ENCODE peak calls at places on chromosomes 2 and 18, in seven cellular contexts. L is HCT116, N is suprapubic skin, H is transverse colon, S is Caco-2, G is psoas muscle, O is thyroid gland. P is an unnamed sample. For H3K4me1, the result is how much of the 10 kb centered on the place peaks cover.

GRCh38 chr18:48794251-48794970 is 156.4 kb downstream of the SMAD7 start:
- DNase-seq in N (peak), O (no peak), L (no peak), G (peak), S (no peak), H (no peak), P (peak)

GRCh38 chr2:162734866-162735265 is 103.7 kb downstream of the KCNH7 start:
- DNase-seq in G (no peak), S (no peak), O (no peak), H (no peak), N (no peak), L (no peak), P (no peak)

GRCh38 chr2:237754182-237754581 is 44.4 kb upstream of the RBM44 start:
- DNase-seq in H (no peak), O (no peak), S (no peak), N (no peak), G (no peak), L (no peak), P (no peak)

GRCh38 chr2:42652086-42652485 is 83.7 kb downstream of the MTA3 start:
- DNase-seq in O (no peak), N (no peak), L (no peak), H (no peak), S (no peak), G (no peak), P (no peak)

GRCh38 chr2:236054125-236054524 is 114.1 kb downstream of the GBX2 start:
- DNase-seq in L (no peak), N (no peak), O (no peak), H (no peak), S (no peak), G (no peak), P (no peak)

GRCh38 chr2:165698621-165698946 is 95.5 kb downstream of the GALNT3 start:
- DNase-seq in O (peak), G (no peak), S (peak), L (peak), H (peak), N (no peak), P (peak)

GRCh38 chr2:1539441-1539840 is 126.2 kb downstream of the TPO start:
- DNase-seq in L (no peak), N (peak), S (no peak), H (no peak), O (no peak), G (no peak), P (no peak)

GRCh38 chr2:105239924-105240323 is 1.6 kb upstream of the GPR45 start:
- DNase-seq in L (no peak), H (no peak), N (no peak), G (no peak), O (no peak), S (no peak), P (no peak)

GRCh38 chr2:237708491-237708890 is 81.1 kb downstream of the LRRFIP1 start:
- DNase-seq in N (no peak), L (no peak), G (no peak), O (no peak), H (no peak), S (no peak), P (no peak)

GRCh38 chr2:239700946-239701345 is 300.1 kb upstream of the HDAC4 start:
- DNase-seq in S (no peak), H (no peak), G (no peak), O (no peak), L (no peak), N (peak), P (no peak)

GRCh38 chr2:101047075-101047766 is 45.1 kb downstream of the RPL31 start:
- DNase-seq in H (no peak), O (peak), S (no peak), L (peak), N (peak), G (no peak), P (no peak)

GRCh38 chr2:15744820-15745219 is 153.2 kb downstream of the DDX1 start:
- DNase-seq in O (no peak), S (no peak), N (no peak), H (no peak), L (no peak), G (no peak), P (no peak)

GRCh38 chr2:234879671-234880455 is 72.0 kb upstream of the SH3BP4 start:
- DNase-seq in S (no peak), G (no peak), N (no peak), O (no peak), L (peak), H (no peak), P (peak)

GRCh38 chr2:234884591-234884990 is 67.2 kb upstream of the SH3BP4 start:
- DNase-seq in O (no peak), N (no peak), L (no peak), S (no peak), G (no peak), H (no peak), P (no peak)

GRCh38 chr2:234880551-234881211 is 71.1 kb upstream of the SH3BP4 start:
- DNase-seq in S (no peak), H (no peak), N (no peak), G (no peak), O (no peak), L (peak), P (peak)

GRCh38 chr2:234885113-234885512 is 66.7 kb upstream of the SH3BP4 start:
- DNase-seq in G (no peak), N (no peak), O (no peak), L (no peak), H (no peak), S (no peak), P (no peak)

DNA sequence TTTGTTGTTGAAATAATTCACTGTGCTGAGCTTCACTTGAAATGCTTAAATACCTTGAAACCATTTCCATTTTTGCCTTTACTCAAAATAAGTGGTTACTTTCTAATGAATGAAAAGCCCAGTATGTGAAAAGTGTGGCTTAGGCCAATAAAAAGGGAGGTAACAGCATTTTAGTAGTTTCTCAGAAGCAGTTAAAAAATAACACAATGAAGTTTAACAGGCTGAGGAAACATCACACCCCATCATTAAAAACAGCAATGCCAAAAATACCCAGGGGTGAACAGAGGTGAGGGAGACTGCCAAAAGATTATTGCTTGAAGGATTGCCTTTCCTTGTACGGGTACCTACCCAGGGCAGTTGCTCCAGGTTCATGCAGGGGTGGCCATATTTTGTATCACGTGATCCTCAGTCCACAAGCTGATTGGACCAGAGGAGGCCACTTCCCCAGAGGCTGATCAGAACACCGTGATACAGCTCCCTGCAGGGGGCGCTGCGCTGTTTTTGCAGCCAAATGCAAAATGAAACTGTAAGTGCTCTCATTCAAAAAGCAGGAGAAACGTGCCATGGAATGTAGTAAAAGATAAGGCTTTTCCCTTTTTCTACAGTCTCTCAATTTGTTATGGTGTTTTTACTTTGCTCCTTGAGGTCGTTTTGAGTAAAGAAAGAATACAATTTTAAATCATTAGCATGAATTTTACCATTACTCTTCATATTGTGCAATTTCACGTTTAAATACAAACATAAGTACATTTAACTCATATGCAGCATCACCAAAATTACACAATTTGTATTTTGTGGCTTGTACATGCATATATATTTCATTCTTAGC is 70.2 kb upstream of the SH3BP4 start:
- DNase-seq in H (peak), S (peak), L (peak), N (peak), O (peak), G (peak), P (peak)
- TF ChIP-seq CTCF in H (peak), S (peak), L (peak), N (peak), O (peak), G (peak), P (peak)

GRCh38 chr2:68764781-68765385 is 30.3 kb downstream of the ARHGAP25 start:
- DNase-seq in N (no peak), L (no peak), O (no peak), S (no peak), H (no peak), G (no peak), P (no peak)

GRCh38 chr2:68764041-68764780 is 29.6 kb downstream of the ARHGAP25 start:
- DNase-seq in G (no peak), H (no peak), N (no peak), O (no peak), S (no peak), L (no peak), P (no peak)

GRCh38 chr2:68762665-68763064 is 28.1 kb downstream of the ARHGAP25 start:
- DNase-seq in O (no peak), N (no peak), H (no peak), S (no peak), G (no peak), L (no peak), P (no peak)

GRCh38 chr2:68765739-68766377 is 31.2 kb downstream of the ARHGAP25 start:
- DNase-seq in G (no peak), H (no peak), L (no peak), S (no peak), O (no peak), N (no peak), P (no peak)

DNA sequence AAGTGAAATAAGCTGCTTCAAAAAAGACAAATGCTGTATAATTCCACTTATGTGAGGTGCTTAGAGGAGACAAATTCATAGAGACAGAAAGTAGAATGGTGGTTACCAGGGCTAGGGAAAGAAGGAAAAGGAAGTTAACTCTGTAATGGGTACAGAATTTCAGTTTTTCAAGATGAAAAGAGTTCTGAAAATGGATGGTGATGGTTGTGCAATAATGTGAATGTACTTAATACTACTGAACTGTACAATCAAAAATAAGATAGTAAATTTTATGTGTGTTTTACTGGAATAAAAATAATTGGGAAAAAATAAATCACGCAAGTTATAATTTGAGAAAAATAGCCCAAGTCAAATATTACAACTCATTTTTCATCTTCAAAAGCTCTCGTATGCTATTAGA is 27.5 kb downstream of the ARHGAP25 start:
- DNase-seq in S (no peak), G (no peak), N (no peak), O (no peak), L (no peak), H (no peak), P (no peak)
- H3K4me1 ChIP-seq in S (under half), G (under half), N (under half), O (under half), L (under half), H (under half), P (under half)

GRCh38 chr2:70388128-70388527 is 86.3 kb upstream of the FAM136A start:
- DNase-seq in S (no peak), H (no peak), L (peak), N (no peak), O (no peak), G (no peak), P (no peak)

GRCh38 chr2:70385204-70385603 is 83.3 kb upstream of the FAM136A start:
- DNase-seq in O (no peak), L (no peak), N (no peak), G (no peak), S (no peak), H (no peak), P (no peak)

GRCh38 chr2:70388813-70389212 is 86.9 kb upstream of the FAM136A start:
- DNase-seq in S (no peak), L (no peak), G (no peak), O (no peak), H (no peak), N (no peak), P (no peak)

GRCh38 chr2:70381821-70382220 is 80.0 kb upstream of the FAM136A start:
- DNase-seq in G (no peak), S (no peak), N (no peak), H (no peak), L (no peak), O (no peak), P (no peak)

DNA sequence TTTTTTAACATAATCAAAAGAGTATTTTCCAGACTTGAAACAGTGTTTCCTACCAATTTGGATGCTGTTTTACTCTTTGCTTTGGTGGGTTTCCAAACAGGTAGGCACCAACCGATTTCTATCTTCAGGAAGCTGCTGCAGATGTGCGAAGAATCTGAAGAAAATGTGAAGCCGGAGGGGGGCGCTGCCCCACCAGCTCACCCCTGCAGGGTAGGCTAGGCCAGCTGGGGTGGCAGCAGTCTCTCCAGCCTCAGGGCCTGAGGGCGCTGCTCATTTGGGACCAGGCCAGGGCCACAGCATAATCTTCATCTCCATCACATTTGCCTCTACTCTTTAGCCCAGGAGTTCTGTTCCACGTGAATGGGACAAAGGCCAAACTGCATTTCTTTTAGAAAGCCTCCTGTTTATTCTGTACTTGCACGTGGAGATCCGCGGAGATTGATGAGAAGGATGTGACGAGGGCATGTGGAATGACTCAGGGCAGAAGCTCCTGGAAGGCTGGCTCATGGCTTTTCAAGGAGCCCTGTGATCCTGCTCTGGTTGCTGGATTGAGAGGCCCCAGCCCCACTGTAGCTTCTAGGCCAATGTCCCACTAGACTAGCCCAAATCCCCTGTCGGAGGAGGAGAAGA is 84.2 kb upstream of the FAM136A start:
- DNase-seq in H (no peak), O (no peak), N (no peak), L (no peak), S (no peak), G (no peak), P (no peak)
- TF ChIP-seq CTCF in H (no peak), O (no peak), N (no peak), L (no peak), S (no peak), G (no peak), P (no peak)

GRCh38 chr18:54825626-54826344 is 2.5 kb upstream of the RAB27B start:
- DNase-seq in N (no peak), O (no peak), H (no peak), L (no peak), G (no peak), S (no peak), P (no peak)

GRCh38 chr18:54830260-54830659 is 2.0 kb downstream of the RAB27B start:
- DNase-seq in H (no peak), G (no peak), N (no peak), L (no peak), S (no peak), O (no peak), P (no peak)

GRCh38 chr18:54829856-54830255 is 1.6 kb downstream of the RAB27B start:
- DNase-seq in G (no peak), N (no peak), S (no peak), H (no peak), L (no peak), O (no peak), P (no peak)

GRCh38 chr18:54828290-54828871 is at the start of gene RAB27B:
- DNase-seq in S (peak), G (peak), H (peak), O (peak), L (peak), N (peak), P (peak)

DNA sequence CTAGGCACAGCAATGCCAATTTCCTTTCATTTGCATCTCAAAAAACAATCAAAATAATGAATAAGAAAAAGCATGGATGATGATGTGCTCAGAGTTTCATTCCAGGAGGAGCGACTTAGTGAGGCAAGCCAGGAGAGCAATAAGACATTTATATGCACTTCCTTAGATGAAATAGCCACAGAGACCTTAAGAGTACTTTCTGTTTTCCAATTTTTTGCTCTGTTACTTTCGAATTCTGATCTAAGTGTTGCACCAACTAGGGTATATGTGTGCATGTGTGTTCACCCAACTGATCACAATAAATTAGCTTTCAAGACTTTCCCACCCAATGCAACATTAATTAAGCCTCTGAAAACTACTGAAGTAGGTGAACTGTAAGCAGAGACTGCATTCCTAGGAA is 709 bp downstream of the RAB27B start:
- DNase-seq in N (no peak), L (no peak), H (no peak), S (no peak), G (no peak), O (no peak), P (no peak)
- H3K4me1 ChIP-seq in N (under half), L (under half), H (under half), S (under half), G (under half), O (under half), P (under half)

DNA sequence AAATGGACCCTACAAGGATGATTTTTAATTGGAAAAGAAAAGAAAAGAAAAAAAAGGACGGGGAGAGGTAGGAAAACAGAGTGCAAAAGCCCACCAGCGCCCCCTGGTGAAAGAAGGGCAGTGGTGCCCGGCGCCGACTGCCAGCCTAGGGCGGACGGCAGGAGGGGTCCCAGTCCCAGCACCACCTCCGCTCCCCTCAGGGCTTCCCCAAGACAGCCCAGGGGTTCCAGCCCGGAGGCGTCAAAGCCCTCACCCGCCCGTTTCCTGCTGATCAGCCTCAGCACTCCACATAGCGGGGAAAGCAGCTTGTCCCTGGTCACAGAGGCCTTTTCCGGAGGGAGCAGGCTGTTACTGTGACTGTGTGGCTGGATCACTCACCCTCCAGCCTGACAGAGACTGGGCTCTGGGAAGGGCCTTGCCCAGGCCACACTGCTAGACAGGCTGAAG is 213.9 kb downstream of the TFCP2L1 start:
- DNase-seq in S (peak), N (no peak), H (peak), L (peak), G (peak), O (peak), P (peak)
- TF ChIP-seq CTCF in S (peak), N (peak), H (peak), L (peak), G (peak), O (peak), P (peak)